ENCODE peak calls at places on chromosomes 2 and 18, in eight cellular contexts. F is NCI-H345, Q is GM10248, D is colonic mucosa, G is NCI-H774, P is C1 segment of cervical spinal cord, Z is heart left ventricle, I is lower lobe of right lung. S is an unnamed sample.

GRCh38 chr2:222303828-222304736 is 5.3 kb upstream of the PAX3 start:
- DNase-seq in G (no peak), Z (no peak), I (no peak), P (no peak), F (no peak), D (no peak), Q (no peak), S (no peak)

GRCh38 chr2:98078699-98079098 is 8.3 kb upstream of the VWA3B start:
- DNase-seq in P (no peak), G (no peak), I (no peak), F (no peak), D (no peak), Z (no peak), Q (no peak), S (no peak)

GRCh38 chr2:38583994-38584393 is 18.7 kb downstream of the HNRNPLL start:
- DNase-seq in F (no peak), G (no peak), D (no peak), I (no peak), Z (no peak), P (no peak), Q (no peak), S (no peak)

GRCh38 chr18:65768379-65768778 is 17.6 kb downstream of the CDH7 start:
- DNase-seq in D (no peak), Q (no peak), Z (no peak), G (no peak), F (no peak), I (no peak), P (no peak), S (no peak)

GRCh38 chr2:45263147-45263546 is 253.9 kb upstream of the SIX2 start:
- DNase-seq in Q (no peak), F (peak), G (no peak), Z (no peak), P (no peak), I (no peak), D (no peak), S (no peak)

GRCh38 chr2:46297546-46298271 is 502 bp downstream of the EPAS1 start:
- DNase-seq in G (peak), P (no peak), Z (peak), F (peak), I (peak), D (peak), Q (peak), S (peak)

GRCh38 chr2:75587954-75588587 is 27.3 kb upstream of the EVA1A start:
- DNase-seq in I (no peak), Z (no peak), P (no peak), D (no peak), F (no peak), G (peak), Q (no peak), S (no peak)

GRCh38 chr2:166609183-166609959 is 115.3 kb upstream of the SCN7A start:
- DNase-seq in F (no peak), G (peak), I (no peak), Z (no peak), Q (no peak), D (no peak), P (no peak), S (no peak)

GRCh38 chr2:230798769-230799399 is 65.9 kb upstream of the ITM2C start:
- DNase-seq in F (peak), Z (no peak), Q (peak), P (no peak), G (peak), D (peak), I (no peak), S (no peak)

GRCh38 chr18:36688020-36688965 is 140.5 kb downstream of the TPGS2 start:
- DNase-seq in I (no peak), Z (no peak), Q (peak), P (no peak), G (peak), D (peak), F (peak), S (peak)

GRCh38 chr2:8448822-8449577 is 232.9 kb upstream of the ID2 start:
- DNase-seq in G (no peak), Z (no peak), F (peak), Q (no peak), D (no peak), P (no peak), I (no peak), S (no peak)

GRCh38 chr2:36371963-36372391 is 16.4 kb downstream of the CRIM1 start:
- DNase-seq in P (no peak), D (no peak), Q (no peak), G (no peak), Z (no peak), I (no peak), F (no peak), S (no peak)

GRCh38 chr2:140199312-140199711 is 1419.1 kb upstream of the NXPH2 start:
- DNase-seq in P (no peak), G (no peak), Q (no peak), D (no peak), I (no peak), F (no peak), Z (no peak), S (no peak)

GRCh38 chr2:44706584-44707553 is 234.6 kb upstream of the SIX3 start:
- DNase-seq in P (no peak), Z (no peak), I (no peak), G (peak), F (peak), Q (no peak), D (no peak), S (no peak)

GRCh38 chr18:10138719-10139118 is 224.9 kb downstream of the VAPA start:
- DNase-seq in Z (no peak), I (no peak), F (no peak), D (no peak), Q (no peak), G (no peak), P (no peak), S (no peak)

GRCh38 chr2:200042944-200043343 is 87.6 kb downstream of the MAIP1 start:
- DNase-seq in G (no peak), Q (no peak), F (no peak), Z (no peak), D (no peak), I (no peak), P (no peak), S (no peak)

GRCh38 chr2:230732914-230733401 is 20.3 kb downstream of the CAB39 start:
- DNase-seq in G (no peak), Z (no peak), P (no peak), D (no peak), I (no peak), Q (no peak), F (no peak), S (no peak)

GRCh38 chr2:120539937-120540718 is 194.2 kb downstream of the INHBB start:
- DNase-seq in Q (no peak), Z (peak), D (peak), G (no peak), I (peak), P (no peak), F (peak), S (no peak)

GRCh38 chr18:9260388-9261380 is 73.9 kb upstream of the TWSG1 start:
- DNase-seq in Q (no peak), D (no peak), P (no peak), G (no peak), I (no peak), F (no peak), Z (no peak), S (no peak)

GRCh38 chr2:54577035-54577434 is 120.9 kb downstream of the SPTBN1 start:
- DNase-seq in I (no peak), Q (no peak), G (peak), F (peak), Z (no peak), P (no peak), D (peak), S (no peak)

GRCh38 chr2:221485500-221485870 is 86.6 kb downstream of the EPHA4 start:
- DNase-seq in G (no peak), Q (no peak), F (no peak), D (no peak), I (no peak), Z (no peak), P (no peak), S (no peak)

GRCh38 chr18:60024345-60024744 is 124.5 kb downstream of the PMAIP1 start:
- DNase-seq in G (no peak), P (no peak), Q (no peak), I (no peak), D (no peak), Z (no peak), F (no peak), S (no peak)

GRCh38 chr2:134657650-134658250 is 61.0 kb downstream of the TMEM163 start:
- DNase-seq in P (no peak), Q (no peak), F (no peak), Z (no peak), G (no peak), I (no peak), D (no peak), S (no peak)

GRCh38 chr2:62304429-62305417 is 108.8 kb downstream of the B3GNT2 start:
- DNase-seq in G (peak), Q (no peak), F (peak), I (peak), Z (peak), D (peak), P (no peak), S (no peak)

GRCh38 chr2:134288814-134289213 is 34.9 kb downstream of the MGAT5 start:
- DNase-seq in P (no peak), G (no peak), Q (no peak), F (no peak), D (no peak), Z (no peak), I (no peak), S (no peak)

GRCh38 chr2:1975060-1975459 is 230.7 kb upstream of the PXDN start:
- DNase-seq in F (no peak), Z (no peak), D (no peak), G (no peak), Q (no peak), P (no peak), I (no peak), S (no peak)

GRCh38 chr18:34729740-34730338 is 19.7 kb downstream of the DTNA start:
- DNase-seq in G (no peak), P (no peak), Q (no peak), I (no peak), F (no peak), Z (no peak), D (no peak), S (no peak)

S was measured in GM12891.